ENCODE peak calls at places on chromosomes 16 and 17, in seven cellular contexts. One of them, this sample, is unnamed.

GRCh38 chr16:66418165-66418962 is 8.7 kb upstream of the BEAN1 start:
- DNase-seq in kidney: no peak
- DNase-seq in mesothelial cell of epicardium: no peak
- DNase-seq in body of pancreas: no peak
- DNase-seq in tibial nerve: no peak
- DNase-seq in hepatocyte: no peak
- DNase-seq in glutamatergic neuron: no peak
- DNase-seq in this sample: no peak

GRCh38 chr17:81097134-81097942 is 62.4 kb downstream of the BAIAP2 start:
- DNase-seq in kidney: peak
- DNase-seq in mesothelial cell of epicardium: peak
- DNase-seq in body of pancreas: peak
- DNase-seq in tibial nerve: peak
- DNase-seq in hepatocyte: peak
- DNase-seq in glutamatergic neuron: peak
- DNase-seq in this sample: peak

GRCh38 chr17:17913695-17914332 is 58.4 kb downstream of the TOM1L2 start:
- DNase-seq in kidney: peak
- DNase-seq in mesothelial cell of epicardium: peak
- DNase-seq in body of pancreas: peak
- DNase-seq in tibial nerve: peak
- DNase-seq in hepatocyte: peak
- DNase-seq in glutamatergic neuron: peak
- DNase-seq in this sample: no peak

GRCh38 chr17:68204736-68205135 is 43.1 kb upstream of the AMZ2 start:
- DNase-seq in kidney: no peak
- DNase-seq in mesothelial cell of epicardium: no peak
- DNase-seq in body of pancreas: no peak
- DNase-seq in tibial nerve: no peak
- DNase-seq in hepatocyte: peak
- DNase-seq in glutamatergic neuron: no peak
- DNase-seq in this sample: no peak

GRCh38 chr17:2709173-2709661 is 2.3 kb downstream of the CLUH start:
- DNase-seq in kidney: peak
- DNase-seq in mesothelial cell of epicardium: no peak
- DNase-seq in body of pancreas: peak
- DNase-seq in tibial nerve: no peak
- DNase-seq in hepatocyte: peak
- DNase-seq in glutamatergic neuron: no peak
- DNase-seq in this sample: no peak

GRCh38 chr17:8051831-8052230 is 13.0 kb downstream of the ALOX15B start:
- DNase-seq in kidney: no peak
- DNase-seq in mesothelial cell of epicardium: no peak
- DNase-seq in body of pancreas: no peak
- DNase-seq in tibial nerve: no peak
- DNase-seq in hepatocyte: no peak
- DNase-seq in glutamatergic neuron: no peak
- DNase-seq in this sample: no peak

GRCh38 chr16:27285676-27286196 is 17.2 kb upstream of the NSMCE1 start:
- DNase-seq in kidney: no peak
- DNase-seq in mesothelial cell of epicardium: no peak
- DNase-seq in body of pancreas: peak
- DNase-seq in tibial nerve: peak
- DNase-seq in hepatocyte: no peak
- DNase-seq in glutamatergic neuron: no peak
- DNase-seq in this sample: no peak

GRCh38 chr17:65794572-65794971 is 233.1 kb upstream of the AXIN2 start:
- DNase-seq in kidney: no peak
- DNase-seq in mesothelial cell of epicardium: no peak
- DNase-seq in body of pancreas: peak
- DNase-seq in tibial nerve: no peak
- DNase-seq in hepatocyte: peak
- DNase-seq in glutamatergic neuron: peak
- DNase-seq in this sample: peak

GRCh38 chr16:85616608-85617311 is 3.6 kb downstream of the GSE1 start:
- DNase-seq in kidney: peak
- DNase-seq in mesothelial cell of epicardium: no peak
- DNase-seq in body of pancreas: peak
- DNase-seq in tibial nerve: no peak
- DNase-seq in hepatocyte: no peak
- DNase-seq in glutamatergic neuron: no peak
- DNase-seq in this sample: no peak

GRCh38 chr17:21208352-21208751 is 5.6 kb downstream of the TMEM11 start:
- DNase-seq in kidney: no peak
- DNase-seq in mesothelial cell of epicardium: no peak
- DNase-seq in body of pancreas: no peak
- DNase-seq in tibial nerve: no peak
- DNase-seq in hepatocyte: no peak
- DNase-seq in glutamatergic neuron: no peak
- DNase-seq in this sample: no peak

GRCh38 chr17:77117415-77117814 is 23.4 kb upstream of the SEC14L1 start:
- DNase-seq in kidney: no peak
- DNase-seq in mesothelial cell of epicardium: no peak
- DNase-seq in body of pancreas: no peak
- DNase-seq in tibial nerve: no peak
- DNase-seq in hepatocyte: no peak
- DNase-seq in glutamatergic neuron: no peak
- DNase-seq in this sample: no peak

GRCh38 chr17:77507116-77507885 is 366.5 kb downstream of the SEC14L1 start:
- DNase-seq in kidney: no peak
- DNase-seq in mesothelial cell of epicardium: no peak
- DNase-seq in body of pancreas: no peak
- DNase-seq in tibial nerve: no peak
- DNase-seq in hepatocyte: peak
- DNase-seq in glutamatergic neuron: peak
- DNase-seq in this sample: no peak

GRCh38 chr16:75244225-75244792 is 7.1 kb downstream of the BCAR1 start:
- DNase-seq in kidney: peak
- DNase-seq in mesothelial cell of epicardium: no peak
- DNase-seq in body of pancreas: peak
- DNase-seq in tibial nerve: peak
- DNase-seq in hepatocyte: peak
- DNase-seq in glutamatergic neuron: no peak
- DNase-seq in this sample: no peak

GRCh38 chr16:10521681-10522274 is 58.6 kb downstream of the EMP2 start:
- DNase-seq in kidney: no peak
- DNase-seq in mesothelial cell of epicardium: no peak
- DNase-seq in body of pancreas: peak
- DNase-seq in tibial nerve: peak
- DNase-seq in hepatocyte: peak
- DNase-seq in glutamatergic neuron: peak
- DNase-seq in this sample: peak

GRCh38 chr17:2468270-2468669 is 43.4 kb downstream of the METTL16 start:
- DNase-seq in kidney: no peak
- DNase-seq in mesothelial cell of epicardium: no peak
- DNase-seq in body of pancreas: no peak
- DNase-seq in tibial nerve: no peak
- DNase-seq in hepatocyte: no peak
- DNase-seq in glutamatergic neuron: no peak
- DNase-seq in this sample: no peak

GRCh38 chr17:39699818-39700147 is at the start of gene ERBB2:
- DNase-seq in kidney: peak
- DNase-seq in mesothelial cell of epicardium: peak
- DNase-seq in body of pancreas: peak
- DNase-seq in tibial nerve: peak
- DNase-seq in hepatocyte: peak
- DNase-seq in glutamatergic neuron: no peak
- DNase-seq in this sample: peak

GRCh38 chr16:57801098-57801855 is 1.0 kb downstream of the KIFC3 start:
- DNase-seq in kidney: peak
- DNase-seq in mesothelial cell of epicardium: no peak
- DNase-seq in body of pancreas: no peak
- DNase-seq in tibial nerve: no peak
- DNase-seq in hepatocyte: peak
- DNase-seq in glutamatergic neuron: no peak
- DNase-seq in this sample: no peak

GRCh38 chr17:77829871-77830799 is 128.4 kb upstream of the TNRC6C start:
- DNase-seq in kidney: no peak
- DNase-seq in mesothelial cell of epicardium: no peak
- DNase-seq in body of pancreas: peak
- DNase-seq in tibial nerve: peak
- DNase-seq in hepatocyte: peak
- DNase-seq in glutamatergic neuron: peak
- DNase-seq in this sample: no peak

GRCh38 chr17:75848523-75849303 is 4.5 kb upstream of the UNC13D start:
- DNase-seq in kidney: peak
- DNase-seq in mesothelial cell of epicardium: no peak
- DNase-seq in body of pancreas: peak
- DNase-seq in tibial nerve: peak
- DNase-seq in hepatocyte: peak
- DNase-seq in glutamatergic neuron: peak
- DNase-seq in this sample: peak

DNA sequence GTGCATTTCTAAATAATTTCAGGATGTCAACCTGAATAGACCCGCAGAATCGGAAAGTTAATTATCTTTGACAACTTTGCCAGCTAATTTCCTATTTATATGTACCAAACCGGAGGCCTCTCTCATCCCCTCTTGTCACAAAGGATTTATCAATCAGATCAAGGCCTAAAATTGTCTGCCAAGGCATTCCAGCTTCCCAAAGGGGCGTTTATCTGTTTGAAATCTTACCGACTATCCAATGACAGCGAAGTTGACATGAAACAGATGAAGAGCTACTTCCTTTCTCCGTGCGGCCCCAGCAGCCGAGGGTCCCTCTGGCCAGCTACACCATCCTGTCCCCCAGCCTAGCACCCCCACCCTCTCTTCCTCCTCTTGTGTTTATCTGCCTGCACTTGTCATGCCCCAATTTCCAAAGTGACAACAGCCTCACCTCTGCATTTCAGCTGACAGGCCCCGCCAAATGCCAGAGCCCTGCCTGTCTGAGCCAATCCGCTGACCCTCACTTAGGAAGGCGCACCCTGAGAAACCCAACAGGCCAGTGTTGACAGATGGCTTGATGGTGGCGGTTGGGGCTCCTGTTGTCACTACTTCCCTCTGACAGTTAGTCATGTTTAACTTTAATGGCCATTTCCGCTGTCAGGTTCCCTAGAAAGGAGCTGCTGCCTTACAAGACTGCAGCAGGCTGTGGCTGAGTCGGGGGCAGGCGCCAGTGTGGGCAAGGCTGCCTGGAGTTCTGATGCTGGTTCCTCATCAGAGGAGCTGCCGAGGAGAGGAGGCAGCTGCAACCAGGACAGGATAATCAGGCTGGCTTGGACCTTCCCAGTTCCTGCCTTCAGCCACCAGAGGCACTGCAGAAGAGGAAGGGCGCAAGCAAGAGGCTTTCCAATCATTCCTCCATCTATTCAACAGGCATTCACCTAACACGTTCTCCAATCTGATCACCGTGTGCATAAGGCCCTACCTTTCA is 223.4 kb upstream of the DYNLRB2 start:
- DNase-seq in kidney: no peak
- DNase-seq in mesothelial cell of epicardium: no peak
- DNase-seq in body of pancreas: no peak
- DNase-seq in tibial nerve: no peak
- DNase-seq in hepatocyte: peak
- DNase-seq in glutamatergic neuron: peak
- DNase-seq in this sample: no peak
- TF ChIP-seq CTCF in kidney: no peak
- TF ChIP-seq CTCF in mesothelial cell of epicardium: no peak
- TF ChIP-seq CTCF in body of pancreas: no peak
- TF ChIP-seq CTCF in tibial nerve: no peak
- TF ChIP-seq CTCF in hepatocyte: peak
- TF ChIP-seq CTCF in glutamatergic neuron: peak
- TF ChIP-seq CTCF in this sample: peak

DNA sequence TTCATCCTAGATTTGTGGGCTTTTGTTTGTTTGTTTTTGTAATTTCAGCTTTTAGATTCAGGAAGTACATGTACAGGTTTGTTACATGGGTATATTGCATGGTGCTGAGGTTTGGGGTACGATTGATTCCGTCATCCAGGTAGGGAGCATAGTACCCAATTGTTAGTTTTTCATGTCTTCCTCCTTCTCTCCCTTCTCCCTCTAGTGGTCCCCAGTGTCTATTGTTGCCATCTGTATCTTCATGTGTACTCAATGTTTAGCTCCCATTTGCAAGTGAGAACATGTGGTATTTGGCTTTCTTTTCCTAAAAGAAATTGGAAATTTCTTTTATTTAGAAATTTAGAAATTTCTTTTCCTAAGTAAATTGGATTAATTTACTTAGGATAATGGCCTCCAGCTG is 37.1 kb upstream of the BCAS3 start:
- DNase-seq in kidney: no peak
- DNase-seq in mesothelial cell of epicardium: no peak
- DNase-seq in body of pancreas: no peak
- DNase-seq in tibial nerve: no peak
- DNase-seq in hepatocyte: peak
- DNase-seq in glutamatergic neuron: no peak
- DNase-seq in this sample: no peak
- TF ChIP-seq CTCF in kidney: no peak
- TF ChIP-seq CTCF in mesothelial cell of epicardium: peak
- TF ChIP-seq CTCF in body of pancreas: no peak
- TF ChIP-seq CTCF in tibial nerve: no peak
- TF ChIP-seq CTCF in hepatocyte: peak
- TF ChIP-seq CTCF in glutamatergic neuron: peak
- TF ChIP-seq CTCF in this sample: peak

DNA sequence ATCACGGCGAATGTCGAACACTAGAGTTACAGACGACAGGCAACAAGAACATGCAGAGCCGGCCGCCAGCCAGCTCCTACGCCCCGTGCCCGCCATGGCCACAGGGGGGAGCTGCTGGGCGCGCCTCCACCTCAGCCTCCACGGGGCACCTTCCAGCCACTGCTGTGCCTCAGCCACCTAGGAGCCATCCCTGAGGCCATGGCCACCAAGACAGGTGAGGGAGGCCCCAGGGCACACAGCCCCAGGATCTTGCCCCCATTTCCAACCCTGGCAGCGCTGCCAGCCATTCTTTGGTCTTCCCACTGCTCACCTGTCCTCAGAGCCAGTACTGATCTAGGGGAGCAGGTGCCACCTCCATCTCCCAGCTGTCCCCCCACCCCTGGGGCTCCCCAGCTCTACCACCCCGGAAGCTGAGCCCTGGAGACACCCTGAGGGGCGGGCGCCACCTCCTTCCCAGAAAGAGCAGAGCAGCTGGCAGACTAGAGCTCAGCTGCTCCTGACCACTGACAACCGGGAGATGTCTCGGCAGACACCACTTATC is 11.8 kb downstream of the GNPTG start:
- DNase-seq in kidney: peak
- DNase-seq in mesothelial cell of epicardium: no peak
- DNase-seq in body of pancreas: peak
- DNase-seq in tibial nerve: peak
- DNase-seq in hepatocyte: peak
- DNase-seq in glutamatergic neuron: peak
- DNase-seq in this sample: peak
- TF ChIP-seq CTCF in kidney: peak
- TF ChIP-seq CTCF in mesothelial cell of epicardium: peak
- TF ChIP-seq CTCF in body of pancreas: peak
- TF ChIP-seq CTCF in tibial nerve: peak
- TF ChIP-seq CTCF in hepatocyte: peak
- TF ChIP-seq CTCF in glutamatergic neuron: peak
- TF ChIP-seq CTCF in this sample: peak

DNA sequence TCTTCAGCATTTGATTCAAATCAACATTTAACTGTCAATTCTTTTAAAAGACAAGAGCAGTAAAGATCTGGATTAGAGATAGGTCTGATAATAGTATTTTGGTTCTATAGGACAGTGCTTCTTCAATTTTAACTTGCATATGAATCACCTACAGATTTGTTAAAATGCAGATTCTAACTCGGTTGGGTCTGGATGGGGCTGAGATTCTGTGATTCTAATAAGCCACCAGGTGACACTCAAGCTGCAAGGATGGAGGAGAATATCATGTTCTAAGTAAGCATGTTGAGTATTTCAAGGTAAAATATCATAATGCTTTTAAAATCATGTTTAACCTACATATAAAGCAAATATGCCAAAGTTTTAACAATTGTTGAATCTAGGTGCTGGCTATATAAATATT is 15.8 kb downstream of the TSPOAP1 start:
- DNase-seq in kidney: no peak
- DNase-seq in mesothelial cell of epicardium: no peak
- DNase-seq in body of pancreas: no peak
- DNase-seq in tibial nerve: no peak
- DNase-seq in hepatocyte: peak
- DNase-seq in glutamatergic neuron: no peak
- DNase-seq in this sample: no peak
- TF ChIP-seq CTCF in kidney: no peak
- TF ChIP-seq CTCF in mesothelial cell of epicardium: no peak
- TF ChIP-seq CTCF in body of pancreas: no peak
- TF ChIP-seq CTCF in tibial nerve: no peak
- TF ChIP-seq CTCF in hepatocyte: no peak
- TF ChIP-seq CTCF in glutamatergic neuron: no peak
- TF ChIP-seq CTCF in this sample: no peak

This sample was measured in endothelial cell.